ENCODE peak calls at places on chromosomes 7 and 10, in five cellular contexts. P, F, U, N and Y are unnamed samples.

GRCh38 chr10:86349474-86349873 is 17.1 kb downstream of the GRID1 start:
- DNase-seq in P (peak; percentile 41), F (peak; percentile 12), U (no peak), N (peak; percentile 79), Y (no peak)

GRCh38 chr10:100909506-100910260 is 3.1 kb upstream of the SLF2 start:
- DNase-seq in P (no peak), F (no peak), U (no peak), N (peak; percentile 41), Y (no peak)

GRCh38 chr7:108404509-108405435 is 51.5 kb downstream of the NRCAM start:
- DNase-seq in P (no peak), F (no peak), U (no peak), N (no peak), Y (no peak)

GRCh38 chr10:112335866-112336265 is 38.0 kb upstream of the ACSL5 start:
- DNase-seq in P (no peak), F (no peak), U (no peak), N (no peak), Y (no peak)

GRCh38 chr7:22435720-22436119 is 64.3 kb downstream of the STEAP1B start:
- DNase-seq in P (no peak), F (no peak), U (no peak), N (no peak), Y (no peak)

GRCh38 chr7:151251328-151251925 is 2.9 kb upstream of the SMARCD3 start:
- DNase-seq in P (peak; percentile 85), F (peak; percentile 91), U (peak; percentile 60), N (no peak), Y (peak; percentile 81)

GRCh38 chr10:54554028-54554427 is 247.0 kb downstream of the PCDH15 start:
- DNase-seq in P (no peak), F (no peak), U (no peak), N (no peak), Y (no peak)

GRCh38 chr10:4018054-4018511 is 233.1 kb upstream of the KLF6 start:
- DNase-seq in P (no peak), F (no peak), U (no peak), N (no peak), Y (no peak)

GRCh38 chr10:43871545-43871944 is 222.9 kb upstream of the ZNF32 start:
- DNase-seq in P (no peak), F (no peak), U (no peak), N (no peak), Y (no peak)

GRCh38 chr7:28686418-28686800 is 271.7 kb downstream of the TRIL start:
- DNase-seq in P (no peak), F (no peak), U (no peak), N (peak; percentile 80), Y (no peak)

GRCh38 chr7:115678049-115678982 is 352.2 kb downstream of the TFEC start:
- DNase-seq in P (no peak), F (no peak), U (no peak), N (no peak), Y (no peak)

GRCh38 chr10:100970076-100970913 is 991 bp downstream of the SEMA4G start:
- DNase-seq in P (no peak), F (peak; percentile 70), U (no peak), N (peak; percentile 42), Y (peak; percentile 66)

GRCh38 chr10:103858360-103858759 is 3.0 kb upstream of the SH3PXD2A start:
- DNase-seq in P (no peak), F (no peak), U (no peak), N (no peak), Y (peak; percentile 35)

GRCh38 chr10:75043256-75044121 is 68.0 kb upstream of the SAMD8 start:
- DNase-seq in P (no peak), F (peak; percentile 73), U (no peak), N (peak; percentile 4), Y (peak; percentile 57)

GRCh38 chr10:104680467-104681401 is 39.6 kb downstream of the SORCS3 start:
- DNase-seq in P (peak; percentile 68), F (no peak), U (no peak), N (peak; percentile 74), Y (no peak)

GRCh38 chr7:143239822-143240221 is 18.0 kb downstream of the TAS2R40 start:
- DNase-seq in P (no peak), F (no peak), U (no peak), N (no peak), Y (no peak)